ENCODE peak calls at places on chromosomes 16 and 17, in four cellular contexts. H is SK-N-SH, D is PC-3, I is GM23338. J is an unnamed sample. For H3K4me1, the result is how much of the 10 kb centered on the place peaks cover.

GRCh38 chr17:41519501-41520224 is 973 bp upstream of the KRT15 start:
- DNase-seq in H (no peak), D (peak), I (no peak), J (no peak)

GRCh38 chr17:8935194-8935593 is 30.3 kb downstream of the PIK3R5 start:
- DNase-seq in H (no peak), D (no peak), I (peak), J (no peak)

GRCh38 chr16:68374251-68374805 is 63.5 kb downstream of the PRMT7 start:
- DNase-seq in H (no peak), D (no peak), I (no peak), J (no peak)

GRCh38 chr16:2023098-2023925 is 3.4 kb upstream of the NHERF2 start:
- DNase-seq in H (peak), D (peak), I (peak), J (peak)

GRCh38 chr17:8126306-8127066 is 2.6 kb upstream of the HES7 start:
- DNase-seq in H (peak), D (peak), I (peak), J (peak)

GRCh38 chr16:85167589-85168537 is 55.6 kb upstream of the CIBAR2 start:
- DNase-seq in H (no peak), D (no peak), I (peak), J (peak)

GRCh38 chr16:4098496-4098895 is 17.7 kb downstream of the ADCY9 start:
- DNase-seq in H (no peak), D (peak), I (peak), J (no peak)

GRCh38 chr17:15398736-15399331 is 57.4 kb upstream of the TEKT3 start:
- DNase-seq in H (peak), D (peak), I (no peak), J (no peak)

GRCh38 chr16:79316004-79316458 is 284.5 kb downstream of the MAF start:
- DNase-seq in H (no peak), D (no peak), I (no peak), J (no peak)

GRCh38 chr17:58666858-58667267 is 25.0 kb downstream of the TEX14 start:
- DNase-seq in H (no peak), D (peak), I (no peak), J (no peak)

GRCh38 chr17:40122944-40123810 is 1.4 kb downstream of the MSL1 start:
- DNase-seq in H (peak), D (peak), I (peak), J (peak)

GRCh38 chr17:79325707-79326106 is 251.1 kb downstream of the ENGASE start:
- DNase-seq in H (no peak), D (peak), I (peak), J (peak)

GRCh38 chr17:49861150-49861884 is 13.4 kb upstream of the TAC4 start:
- DNase-seq in H (peak), D (peak), I (peak), J (peak)

GRCh38 chr17:55730808-55731207 is 8.1 kb upstream of the TMEM100 start:
- DNase-seq in H (no peak), D (no peak), I (no peak), J (no peak)

GRCh38 chr16:1991135-1991551 is 1.4 kb downstream of the SYNGR3 start:
- DNase-seq in H (no peak), D (no peak), I (peak), J (no peak)

GRCh38 chr16:74591914-74592650 is 14.8 kb downstream of the GLG1 start:
- DNase-seq in H (no peak), D (no peak), I (no peak), J (no peak)

GRCh38 chr17:81523139-81524062 is 4.8 kb upstream of the FSCN2 start:
- DNase-seq in H (peak), D (peak), I (peak), J (peak)

GRCh38 chr16:6682142-6682811 is 650.4 kb upstream of the RBFOX1 start:
- DNase-seq in H (peak), D (peak), I (peak), J (peak)

GRCh38 chr16:5560084-5560483 is 462.5 kb upstream of the EEF2KMT start:
- DNase-seq in H (no peak), D (peak), I (no peak), J (no peak)

GRCh38 chr17:43382776-43383175 is 16.0 kb upstream of the ARL4D start:
- DNase-seq in H (no peak), D (no peak), I (no peak), J (no peak)

GRCh38 chr17:34307110-34307509 is 12.1 kb upstream of the CCL8 start:
- DNase-seq in H (no peak), D (no peak), I (no peak), J (no peak)

GRCh38 chr17:76371656-76372628 is 12.5 kb upstream of the SPHK1 start:
- DNase-seq in H (no peak), D (peak), I (no peak), J (no peak)

GRCh38 chr16:50611332-50611934 is 63.2 kb downstream of the NKD1 start:
- DNase-seq in H (no peak), D (peak), I (no peak), J (no peak)

GRCh38 chr16:50612849-50613198 is 64.6 kb downstream of the NKD1 start:
- DNase-seq in H (no peak), D (no peak), I (no peak), J (no peak)

GRCh38 chr16:50609049-50609832 is 61.0 kb downstream of the NKD1 start:
- DNase-seq in H (no peak), D (no peak), I (no peak), J (no peak)

GRCh38 chr16:50611995-50612848 is 64.0 kb downstream of the NKD1 start:
- DNase-seq in H (no peak), D (no peak), I (no peak), J (no peak)

DNA sequence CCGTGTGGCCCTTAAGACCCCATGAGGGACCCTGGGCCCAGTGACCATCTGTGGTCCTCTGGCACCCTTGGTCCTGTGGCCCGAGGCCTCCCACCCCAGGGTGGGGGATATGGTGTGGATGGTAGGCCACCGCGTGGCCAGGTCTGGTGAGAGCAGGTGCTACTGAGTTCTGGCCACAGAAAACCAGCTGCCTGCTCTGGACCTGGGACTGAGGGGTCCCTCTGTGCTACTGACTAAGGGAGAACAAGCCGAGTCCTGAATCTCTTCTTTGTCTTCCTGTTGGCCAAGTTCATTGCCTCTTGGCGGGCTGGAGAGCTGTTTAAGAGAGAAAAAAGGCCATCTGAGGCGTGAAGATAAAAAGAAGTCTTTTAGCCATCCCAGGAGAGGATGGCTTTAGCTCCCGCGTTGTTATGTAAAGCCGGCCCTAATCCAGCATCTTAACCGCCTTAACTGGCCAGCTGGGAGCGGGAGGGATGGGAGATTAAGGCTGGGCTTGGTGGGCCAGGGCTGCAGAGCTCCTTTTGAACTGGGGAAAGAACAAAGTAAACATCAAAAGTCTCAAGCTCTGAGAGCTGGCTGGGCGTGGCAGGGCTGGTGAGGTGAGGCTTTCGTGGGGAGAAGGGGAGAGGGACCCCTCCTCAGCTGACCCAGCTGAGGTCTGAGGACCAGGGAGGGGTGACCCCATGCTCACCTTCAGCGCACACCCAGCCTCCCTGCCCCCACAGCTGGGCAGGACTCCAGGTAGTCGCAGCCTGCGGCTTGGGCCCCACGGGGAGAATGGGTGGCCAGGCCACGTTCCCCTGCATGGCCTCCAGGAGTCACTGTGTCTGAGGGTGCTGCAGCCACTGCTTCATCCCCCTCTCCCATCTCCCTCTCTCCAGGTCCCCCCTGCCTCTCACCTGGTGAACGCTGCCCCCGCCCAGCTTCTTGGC is 62.4 kb downstream of the NKD1 start:
- DNase-seq in H (no peak), D (no peak), I (peak), J (peak)
- H3K4me1 ChIP-seq in H (under half), D (under half), I (under half), J (under half)

DNA sequence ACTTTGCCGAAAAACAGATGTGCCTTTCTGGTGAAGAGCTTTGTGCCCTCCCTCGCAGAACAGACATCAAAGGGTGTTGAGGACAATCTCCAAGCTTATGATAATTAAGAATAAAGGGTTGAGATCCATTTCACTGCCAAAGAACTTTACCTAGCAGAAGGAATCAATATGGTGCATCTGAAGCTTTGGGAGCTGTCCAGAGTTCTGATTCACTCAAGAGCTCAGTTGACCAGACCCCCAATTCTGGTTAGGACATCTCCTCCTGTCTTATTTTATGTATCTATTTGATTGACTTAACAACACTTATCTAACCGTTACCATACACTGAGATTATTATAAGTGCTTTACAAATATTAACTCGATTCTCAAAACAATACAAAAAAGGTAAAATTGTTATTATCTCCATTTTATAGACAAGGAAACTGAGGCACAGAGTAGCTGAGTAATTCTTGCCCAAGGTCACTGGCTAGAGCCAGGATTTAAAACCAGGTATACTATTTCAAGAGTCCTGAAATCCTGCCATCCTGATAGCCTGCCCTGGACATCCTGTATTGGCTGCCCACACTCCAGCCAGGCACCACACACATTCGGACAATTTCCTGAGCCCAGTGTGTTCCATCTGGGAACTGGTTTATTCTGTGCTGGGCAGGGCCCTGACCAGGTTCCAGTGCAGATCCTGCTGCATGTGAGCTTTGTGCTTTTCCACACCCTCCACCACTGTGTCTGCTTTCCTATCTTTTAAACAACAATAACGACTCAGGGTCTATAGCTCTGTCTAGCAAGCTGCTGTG is 29.8 kb downstream of the PITPNM3 start:
- DNase-seq in H (no peak), D (no peak), I (peak), J (peak)
- TF ChIP-seq EZH2phosphoT487 in H (no peak), D (no peak), I (no peak), J (no peak)

GRCh38 chr16:67161595-67162058 is 1.9 kb downstream of the FBXL8 start:
- DNase-seq in H (no peak), D (peak), I (no peak), J (no peak)
- H3K4me1 ChIP-seq in H (under half), D (under half), I (under half), J (under half)

DNA sequence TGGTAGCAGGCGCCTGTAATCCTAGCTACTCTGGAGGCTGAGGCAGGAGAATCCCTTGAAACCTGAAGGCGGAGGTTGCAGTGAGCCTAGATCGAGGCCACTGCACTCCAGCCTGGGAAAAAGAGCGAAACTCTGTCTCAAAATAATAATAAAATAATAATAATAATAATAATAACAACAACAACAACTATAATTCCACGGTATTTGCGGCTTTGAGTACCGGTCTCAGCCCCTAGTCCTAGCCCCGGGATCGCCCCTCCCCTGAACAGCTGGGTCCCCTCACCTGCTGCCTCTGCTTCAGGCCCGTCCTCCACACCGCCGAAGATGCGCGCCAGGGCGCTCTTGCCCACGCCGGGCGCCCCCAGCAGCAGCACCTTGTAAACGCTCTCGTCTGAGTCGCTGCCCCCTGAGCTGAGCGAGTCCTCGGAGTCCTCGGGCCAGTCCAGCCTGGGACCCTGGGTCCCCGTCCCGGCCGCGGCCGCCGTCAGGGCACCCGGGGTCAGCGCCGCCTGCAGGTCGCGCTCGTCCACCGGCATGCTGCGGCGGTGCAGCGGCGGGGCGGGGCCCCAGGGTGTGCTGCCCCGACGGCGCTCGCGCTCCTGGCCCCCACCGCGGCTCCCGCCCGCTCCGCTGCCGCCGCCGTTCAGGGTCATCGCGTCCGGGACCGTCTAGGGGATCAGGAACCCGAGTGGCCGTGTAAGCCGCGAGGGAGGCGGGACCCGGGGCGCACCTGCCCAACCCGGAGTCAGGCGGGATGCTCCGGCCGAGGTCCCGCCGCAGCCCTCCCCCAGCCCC is 611 bp downstream of the RRAD start:
- DNase-seq in H (peak), D (peak), I (peak), J (peak)
- TF ChIP-seq EZH2phosphoT487 in H (no peak), D (peak), I (no peak), J (no peak)

GRCh38 chr17:3891626-3892094 is 1.2 kb downstream of the CAMKK1 start:
- DNase-seq in H (no peak), D (peak), I (peak), J (no peak)

GRCh38 chr17:3889613-3890012 is 3.2 kb downstream of the CAMKK1 start:
- DNase-seq in H (no peak), D (no peak), I (no peak), J (no peak)

GRCh38 chr17:3890893-3891219 is 2.0 kb downstream of the CAMKK1 start:
- DNase-seq in H (no peak), D (no peak), I (no peak), J (no peak)

GRCh38 chr17:3888343-3889171 is 4.3 kb downstream of the CAMKK1 start:
- DNase-seq in H (no peak), D (peak), I (peak), J (peak)

GRCh38 chr17:3890082-3890892 is 2.6 kb downstream of the CAMKK1 start:
- DNase-seq in H (peak), D (peak), I (no peak), J (no peak)
- H3K4me1 ChIP-seq in H (under half), D (half or more), I (under half), J (under half)

J was measured in neural progenitor cell.